ENCODE peak calls at places on chromosome 5, in six cellular contexts. One of them, this sample, is unnamed.
A peak's percentile ranks its signal among the peaks of the same experiment; 100 is the strongest.

GRCh38 chr5:157022002-157022401 is 36.9 kb downstream of the HAVCR1 start:
- DNase-seq in spleen: no peak
- DNase-seq in ascending aorta: no peak
- DNase-seq in heart left ventricle: no peak
- DNase-seq in psoas muscle: no peak
- DNase-seq in bronchial epithelial cell: no peak
- DNase-seq in this sample: no peak

GRCh38 chr5:175712313-175712680 is 54.4 kb downstream of the HRH2 start:
- DNase-seq in ascending aorta: no peak
- DNase-seq in bronchial epithelial cell: no peak
- DNase-seq in psoas muscle: no peak
- DNase-seq in spleen: no peak
- DNase-seq in heart left ventricle: no peak
- DNase-seq in this sample: no peak

GRCh38 chr5:54831233-54831632 is 154.2 kb downstream of the ESM1 start:
- DNase-seq in heart left ventricle: peak; percentile 31
- DNase-seq in ascending aorta: no peak
- DNase-seq in psoas muscle: no peak
- DNase-seq in spleen: no peak
- DNase-seq in bronchial epithelial cell: no peak
- DNase-seq in this sample: no peak

GRCh38 chr5:44388504-44389409 is 463 bp downstream of the FGF10 start:
- DNase-seq in ascending aorta: no peak
- DNase-seq in spleen: no peak
- DNase-seq in psoas muscle: peak; percentile 12
- DNase-seq in heart left ventricle: peak; percentile 18
- DNase-seq in bronchial epithelial cell: no peak
- DNase-seq in this sample: no peak

GRCh38 chr5:1039210-1039548 is 30.6 kb downstream of the NKD2 start:
- DNase-seq in spleen: no peak
- DNase-seq in bronchial epithelial cell: no peak
- DNase-seq in ascending aorta: no peak
- DNase-seq in psoas muscle: peak; percentile 6
- DNase-seq in heart left ventricle: no peak
- DNase-seq in this sample: no peak

GRCh38 chr5:138148811-138149210 is 9.6 kb upstream of the NME5 start:
- DNase-seq in spleen: no peak
- DNase-seq in psoas muscle: peak; percentile 19
- DNase-seq in ascending aorta: no peak
- DNase-seq in heart left ventricle: no peak
- DNase-seq in bronchial epithelial cell: peak; percentile 92
- DNase-seq in this sample: peak; percentile 42

GRCh38 chr5:14308384-14309154 is 165.4 kb downstream of the TRIO start:
- DNase-seq in bronchial epithelial cell: no peak
- DNase-seq in heart left ventricle: no peak
- DNase-seq in spleen: no peak
- DNase-seq in psoas muscle: no peak
- DNase-seq in ascending aorta: no peak
- DNase-seq in this sample: no peak

GRCh38 chr5:74294231-74294705 is 346.3 kb downstream of the ENC1 start:
- DNase-seq in heart left ventricle: no peak
- DNase-seq in ascending aorta: no peak
- DNase-seq in psoas muscle: peak; percentile 30
- DNase-seq in bronchial epithelial cell: no peak
- DNase-seq in spleen: no peak
- DNase-seq in this sample: no peak

GRCh38 chr5:176765687-176766086 is 44.7 kb upstream of the UNC5A start:
- DNase-seq in heart left ventricle: no peak
- DNase-seq in psoas muscle: no peak
- DNase-seq in ascending aorta: no peak
- DNase-seq in spleen: no peak
- DNase-seq in bronchial epithelial cell: no peak
- DNase-seq in this sample: no peak

GRCh38 chr5:148585988-148586387 is 68.3 kb downstream of the HTR4 start:
- DNase-seq in spleen: no peak
- DNase-seq in heart left ventricle: no peak
- DNase-seq in ascending aorta: no peak
- DNase-seq in psoas muscle: no peak
- DNase-seq in bronchial epithelial cell: peak; percentile 2
- DNase-seq in this sample: no peak

GRCh38 chr5:139700711-139701693 is 52.9 kb downstream of the CXXC5 start:
- DNase-seq in spleen: peak; percentile 79
- DNase-seq in ascending aorta: no peak
- DNase-seq in bronchial epithelial cell: no peak
- DNase-seq in psoas muscle: no peak
- DNase-seq in heart left ventricle: no peak
- DNase-seq in this sample: no peak

GRCh38 chr5:138440226-138441073 is 1.6 kb downstream of the REEP2 start:
- DNase-seq in psoas muscle: no peak
- DNase-seq in bronchial epithelial cell: no peak
- DNase-seq in heart left ventricle: no peak
- DNase-seq in ascending aorta: no peak
- DNase-seq in spleen: no peak
- DNase-seq in this sample: no peak

GRCh38 chr5:181223041-181223728 is at the start of gene TRIM41:
- DNase-seq in bronchial epithelial cell: peak; percentile 92
- DNase-seq in heart left ventricle: peak; percentile 99
- DNase-seq in ascending aorta: peak; percentile 94
- DNase-seq in spleen: peak; percentile 100
- DNase-seq in psoas muscle: peak; percentile 99
- DNase-seq in this sample: peak; percentile 85

GRCh38 chr5:132233081-132233480 is 5.4 kb upstream of the P4HA2 start:
- DNase-seq in spleen: no peak
- DNase-seq in psoas muscle: no peak
- DNase-seq in heart left ventricle: peak; percentile 6
- DNase-seq in ascending aorta: no peak
- DNase-seq in bronchial epithelial cell: no peak
- DNase-seq in this sample: no peak

GRCh38 chr5:22852807-22853670 is at the start of gene CDH12:
- DNase-seq in bronchial epithelial cell: no peak
- DNase-seq in psoas muscle: no peak
- DNase-seq in ascending aorta: no peak
- DNase-seq in heart left ventricle: no peak
- DNase-seq in spleen: peak; percentile 67
- DNase-seq in this sample: no peak

GRCh38 chr5:54383225-54383624 is 72.3 kb upstream of the HSPB3 start:
- DNase-seq in heart left ventricle: no peak
- DNase-seq in psoas muscle: no peak
- DNase-seq in ascending aorta: no peak
- DNase-seq in spleen: no peak
- DNase-seq in bronchial epithelial cell: peak; percentile 42
- DNase-seq in this sample: no peak

DNA sequence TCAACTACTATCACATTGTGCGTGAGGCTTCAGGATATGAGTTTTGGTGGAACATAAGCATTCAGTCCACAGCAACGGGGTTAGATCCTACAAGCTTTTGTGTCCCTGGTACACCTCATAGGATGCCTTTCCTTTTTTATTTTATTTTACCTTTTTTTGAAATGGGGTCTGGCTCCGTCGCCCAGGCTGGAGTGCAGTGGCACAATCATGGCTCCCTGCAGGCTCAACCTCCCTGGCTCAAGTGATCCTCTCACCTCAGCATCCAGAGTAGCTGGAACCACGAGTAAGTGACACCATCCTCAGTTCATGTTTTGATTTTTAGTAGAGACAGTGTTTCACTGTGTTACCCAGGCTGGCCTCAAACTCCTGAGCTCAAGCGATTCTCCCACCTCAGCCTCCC is 86.0 kb upstream of the RAI14 start:
- DNase-seq in bronchial epithelial cell: no peak
- DNase-seq in spleen: no peak
- DNase-seq in heart left ventricle: no peak
- DNase-seq in psoas muscle: no peak
- DNase-seq in ascending aorta: no peak
- DNase-seq in this sample: no peak
- H3K4me3 ChIP-seq in bronchial epithelial cell: no peak overlapping the region
- H3K4me3 ChIP-seq in spleen: no peak overlapping the region
- H3K4me3 ChIP-seq in heart left ventricle: no peak overlapping the region
- H3K4me3 ChIP-seq in psoas muscle: no peak overlapping the region
- H3K4me3 ChIP-seq in ascending aorta: no peak overlapping the region
- H3K4me3 ChIP-seq in this sample: no peak overlapping the region

DNA sequence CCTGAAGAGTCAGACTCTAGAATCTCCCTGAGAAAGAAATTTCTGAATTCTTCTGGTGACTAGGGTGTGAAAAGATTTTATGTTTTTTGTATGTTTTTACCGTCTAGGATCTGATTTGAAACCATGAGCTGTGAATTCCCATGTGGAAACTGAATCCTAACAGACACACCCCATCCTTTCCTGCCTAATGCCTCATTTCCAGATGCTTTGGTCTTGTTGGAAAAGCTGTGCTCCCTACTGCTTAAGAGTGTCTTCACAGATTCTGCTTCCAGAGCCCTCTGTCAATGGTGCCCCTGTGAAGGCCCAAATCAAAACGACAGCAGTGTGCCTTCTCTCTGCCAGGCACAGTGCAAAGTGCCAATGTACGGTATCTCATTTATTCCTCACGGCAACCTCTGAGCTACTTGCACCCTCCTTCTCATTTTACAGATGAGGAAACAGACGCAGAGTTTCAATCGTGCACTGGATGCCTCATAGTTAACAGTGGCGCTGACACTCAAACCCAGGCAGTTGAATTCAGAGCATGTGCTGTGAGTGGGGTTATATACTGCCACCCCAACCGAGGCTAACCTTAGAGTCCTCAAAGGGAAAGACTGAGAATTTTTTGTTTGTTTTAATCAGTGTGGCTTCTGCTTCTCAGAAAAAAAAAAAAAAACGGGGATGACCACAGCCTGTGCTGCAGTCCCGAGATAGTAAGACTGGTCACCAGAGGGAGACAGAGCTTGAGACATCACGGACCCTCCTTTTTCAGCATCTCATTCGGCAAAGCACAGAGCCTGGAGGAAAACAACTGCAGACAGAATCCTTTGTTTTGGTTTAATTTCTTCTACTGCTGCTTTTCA is 188.4 kb downstream of the SNCAIP start:
- DNase-seq in spleen: no peak
- DNase-seq in psoas muscle: peak; percentile 13
- DNase-seq in heart left ventricle: no peak
- DNase-seq in ascending aorta: no peak
- DNase-seq in bronchial epithelial cell: no peak
- DNase-seq in this sample: no peak
- TF ChIP-seq CTCF in spleen: no peak
- TF ChIP-seq CTCF in psoas muscle: peak; percentile 35
- TF ChIP-seq CTCF in heart left ventricle: peak; percentile 42
- TF ChIP-seq CTCF in ascending aorta: peak; percentile 43
- TF ChIP-seq CTCF in bronchial epithelial cell: peak; percentile 44
- TF ChIP-seq CTCF in this sample: peak; percentile 73

GRCh38 chr5:94173100-94173499 is 431.7 kb upstream of the POU5F2 start:
- DNase-seq in ascending aorta: no peak
- DNase-seq in heart left ventricle: no peak
- DNase-seq in bronchial epithelial cell: no peak
- DNase-seq in psoas muscle: no peak
- DNase-seq in spleen: no peak
- DNase-seq in this sample: no peak

DNA sequence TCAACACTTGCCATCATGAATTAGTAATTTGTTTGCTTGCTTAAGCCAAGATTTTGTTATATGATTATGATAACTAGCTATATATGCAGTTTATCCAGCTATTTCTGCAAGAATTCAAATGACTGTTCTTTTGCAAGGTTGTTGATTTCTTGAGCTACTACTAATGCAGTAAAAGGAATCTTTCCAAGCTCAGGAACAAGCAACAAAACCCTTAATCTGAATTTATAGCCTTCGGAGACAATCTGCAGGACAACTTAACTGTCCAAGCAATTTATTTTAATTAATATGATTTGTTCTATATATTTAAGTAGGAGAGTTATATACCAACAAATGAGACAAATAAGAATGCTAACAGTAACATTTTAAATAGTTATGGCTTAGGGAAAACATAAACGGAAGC is 426.8 kb upstream of the POU5F2 start:
- DNase-seq in psoas muscle: no peak
- DNase-seq in bronchial epithelial cell: no peak
- DNase-seq in spleen: no peak
- DNase-seq in ascending aorta: no peak
- DNase-seq in heart left ventricle: no peak
- DNase-seq in this sample: no peak
- H3K27me3 ChIP-seq in psoas muscle: no peaks in the 10 kb centered on the region
- H3K27me3 ChIP-seq in bronchial epithelial cell: no peaks in the 10 kb centered on the region
- H3K27me3 ChIP-seq in spleen: no peaks in the 10 kb centered on the region
- H3K27me3 ChIP-seq in ascending aorta: no peaks in the 10 kb centered on the region
- H3K27me3 ChIP-seq in heart left ventricle: no peaks in the 10 kb centered on the region
- H3K27me3 ChIP-seq in this sample: no peaks in the 10 kb centered on the region

GRCh38 chr5:150946351-150946905 is 41.6 kb upstream of the ZNF300 start:
- DNase-seq in bronchial epithelial cell: peak; percentile 52
- DNase-seq in ascending aorta: no peak
- DNase-seq in heart left ventricle: peak; percentile 87
- DNase-seq in psoas muscle: peak; percentile 87
- DNase-seq in spleen: peak; percentile 76
- DNase-seq in this sample: peak; percentile 22
- H3K4me3 ChIP-seq in bronchial epithelial cell: peak overlapping the region; percentile 21
- H3K4me3 ChIP-seq in ascending aorta: peak overlapping the region; percentile 68
- H3K4me3 ChIP-seq in heart left ventricle: peak overlapping the region; percentile 79
- H3K4me3 ChIP-seq in psoas muscle: peak overlapping the region; percentile 83
- H3K4me3 ChIP-seq in spleen: no peak overlapping the region
- H3K4me3 ChIP-seq in this sample: peak overlapping the region; percentile 48

DNA sequence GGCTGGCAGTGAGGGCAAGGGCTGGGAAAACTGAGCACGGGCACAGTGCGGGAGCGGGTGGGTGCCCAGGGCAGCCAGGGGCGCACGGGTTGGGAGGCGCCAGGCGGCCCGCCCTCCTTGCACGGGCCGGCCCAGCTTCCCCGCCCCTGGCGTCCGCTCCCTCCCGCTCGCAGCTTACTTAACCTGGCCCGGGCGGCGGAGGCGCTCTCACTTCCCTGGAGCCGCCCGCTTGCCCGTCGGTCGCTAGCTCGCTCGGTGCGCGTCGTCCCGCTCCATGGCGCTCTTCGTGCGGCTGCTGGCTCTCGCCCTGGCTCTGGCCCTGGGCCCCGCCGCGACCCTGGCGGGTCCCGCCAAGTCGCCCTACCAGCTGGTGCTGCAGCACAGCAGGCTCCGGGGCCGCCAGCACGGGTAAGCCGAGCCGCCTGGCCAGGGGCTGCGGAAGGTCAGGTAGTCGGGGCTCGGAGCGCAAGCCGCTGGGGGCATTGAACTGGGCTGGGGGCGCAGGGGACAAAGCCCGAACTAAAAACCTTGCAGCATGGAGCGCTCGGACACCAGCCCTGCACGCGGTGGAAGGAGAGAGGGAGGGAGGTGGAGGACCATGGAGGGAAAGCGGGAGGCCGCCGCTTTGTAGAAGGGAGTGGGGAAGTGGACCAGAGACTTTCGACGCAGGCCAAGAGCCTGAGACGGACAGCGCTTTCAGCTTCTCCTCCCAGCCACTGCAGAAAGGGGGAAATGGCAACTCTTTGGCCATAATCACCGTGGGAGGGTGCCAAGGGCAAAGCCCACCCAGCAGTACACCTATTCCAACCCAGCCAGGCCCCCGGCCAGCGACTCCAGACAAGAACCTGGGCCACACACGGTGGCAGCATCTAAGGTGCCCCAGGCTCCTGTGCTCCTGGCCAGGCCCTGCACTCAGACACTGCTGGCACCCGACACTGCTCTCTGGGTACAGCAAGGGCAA is at the start of gene TGFBI:
- DNase-seq in bronchial epithelial cell: no peak
- DNase-seq in psoas muscle: peak; percentile 77
- DNase-seq in ascending aorta: no peak
- DNase-seq in spleen: peak; percentile 87
- DNase-seq in heart left ventricle: peak; percentile 81
- DNase-seq in this sample: no peak
- TF ChIP-seq CTCF in bronchial epithelial cell: peak; percentile 39
- TF ChIP-seq CTCF in psoas muscle: peak; percentile 10
- TF ChIP-seq CTCF in ascending aorta: peak; percentile 21
- TF ChIP-seq CTCF in spleen: no peak
- TF ChIP-seq CTCF in heart left ventricle: no peak
- TF ChIP-seq CTCF in this sample: peak; percentile 23

GRCh38 chr5:135026645-135027317 is 7.2 kb downstream of the PITX1 start:
- DNase-seq in ascending aorta: no peak
- DNase-seq in spleen: peak; percentile 48
- DNase-seq in bronchial epithelial cell: no peak
- DNase-seq in psoas muscle: no peak
- DNase-seq in heart left ventricle: no peak
- DNase-seq in this sample: no peak
- H3K27me3 ChIP-seq in ascending aorta: peaks cover 20% of the 10 kb centered on the region
- H3K27me3 ChIP-seq in spleen: peaks cover 22% of the 10 kb centered on the region
- H3K27me3 ChIP-seq in bronchial epithelial cell: no peaks in the 10 kb centered on the region
- H3K27me3 ChIP-seq in psoas muscle: no peaks in the 10 kb centered on the region
- H3K27me3 ChIP-seq in heart left ventricle: peaks cover 63% of the 10 kb centered on the region
- H3K27me3 ChIP-seq in this sample: no peaks in the 10 kb centered on the region